ENCODE peak calls at places on chromosome 11, in six cellular contexts. S is pons, G is HT-29, Z is nucleus accumbens, Y is amygdala, J is progenitor cell of endocrine pancreas. W is an unnamed sample.

GRCh38 chr11:126416542-126417090 is 61.1 kb downstream of the ST3GAL4 start:
- DNase-seq in S (peak), G (peak), Z (peak), Y (peak), J (peak), W (peak)

GRCh38 chr11:26331911-26332571 is at the start of gene ANO3:
- DNase-seq in S (peak), G (no peak), Z (peak), Y (peak), J (peak), W (peak)

GRCh38 chr11:20026629-20027545 is 133.4 kb downstream of the DBX1 start:
- DNase-seq in S (no peak), G (no peak), Z (no peak), Y (no peak), J (peak), W (peak)

GRCh38 chr11:91978747-91979146 is 245.9 kb upstream of the FAT3 start:
- DNase-seq in S (no peak), G (no peak), Z (no peak), Y (no peak), J (no peak), W (no peak)

GRCh38 chr11:107587306-107587979 is 3.5 kb upstream of the ELMOD1 start:
- DNase-seq in S (no peak), G (no peak), Z (no peak), Y (no peak), J (no peak), W (no peak)

GRCh38 chr11:14546672-14547071 is 26.5 kb upstream of the PSMA1 start:
- DNase-seq in S (no peak), G (no peak), Z (no peak), Y (no peak), J (no peak), W (no peak)

GRCh38 chr11:47061429-47062178 is 115.1 kb downstream of the ARFGAP2 start:
- DNase-seq in S (no peak), G (no peak), Z (no peak), Y (no peak), J (no peak), W (no peak)

GRCh38 chr11:86396403-86396802 is 21.7 kb downstream of the CCDC81 start:
- DNase-seq in S (no peak), G (no peak), Z (no peak), Y (no peak), J (no peak), W (no peak)

GRCh38 chr11:70233511-70233919 is 30.4 kb downstream of the FADD start:
- DNase-seq in S (no peak), G (peak), Z (no peak), Y (no peak), J (no peak), W (no peak)

GRCh38 chr11:59182457-59183151 is 10.7 kb downstream of the DTX4 start:
- DNase-seq in S (no peak), G (peak), Z (no peak), Y (no peak), J (no peak), W (peak)

GRCh38 chr11:133946541-133947297 is 10.0 kb downstream of the IGSF9B start:
- DNase-seq in S (no peak), G (no peak), Z (no peak), Y (no peak), J (no peak), W (no peak)

GRCh38 chr11:32386770-32387377 is 48.5 kb downstream of the WT1 start:
- DNase-seq in S (no peak), G (no peak), Z (no peak), Y (no peak), J (no peak), W (no peak)

GRCh38 chr11:47477323-47477722 is 28.4 kb upstream of the RAPSN start:
- DNase-seq in S (peak), G (no peak), Z (no peak), Y (no peak), J (no peak), W (no peak)